ENCODE peak calls at places on chromosome 15, in seven cellular contexts. One of them, this sample, is unnamed.

GRCh38 chr15:73928241-73928579 is 1.9 kb downstream of the LOXL1 start:
- DNase-seq in right atrium auricular region: no peak
- DNase-seq in HCT116: no peak
- DNase-seq in neuronal stem cell: no peak
- DNase-seq in neural progenitor cell: no peak
- DNase-seq in adrenal gland: no peak
- DNase-seq in Karpas-422: no peak
- DNase-seq in this sample: no peak

GRCh38 chr15:23642413-23643044 is 5.1 kb downstream of the MAGEL2 start:
- DNase-seq in right atrium auricular region: no peak
- DNase-seq in HCT116: peak; percentile 23
- DNase-seq in neuronal stem cell: peak; percentile 52
- DNase-seq in neural progenitor cell: peak; percentile 73
- DNase-seq in adrenal gland: peak; percentile 69
- DNase-seq in Karpas-422: peak; percentile 84
- DNase-seq in this sample: peak; percentile 69

GRCh38 chr15:49865925-49866757 is 245.3 kb downstream of the DTWD1 start:
- DNase-seq in right atrium auricular region: no peak
- DNase-seq in HCT116: no peak
- DNase-seq in neuronal stem cell: no peak
- DNase-seq in neural progenitor cell: no peak
- DNase-seq in adrenal gland: no peak
- DNase-seq in Karpas-422: no peak
- DNase-seq in this sample: no peak

GRCh38 chr15:52392008-52392687 is 96.5 kb upstream of the MYO5C start:
- DNase-seq in right atrium auricular region: no peak
- DNase-seq in HCT116: no peak
- DNase-seq in neuronal stem cell: no peak
- DNase-seq in neural progenitor cell: no peak
- DNase-seq in adrenal gland: no peak
- DNase-seq in Karpas-422: no peak
- DNase-seq in this sample: peak; percentile 23

GRCh38 chr15:88018865-88019626 is 237.5 kb downstream of the NTRK3 start:
- DNase-seq in right atrium auricular region: no peak
- DNase-seq in HCT116: no peak
- DNase-seq in neuronal stem cell: no peak
- DNase-seq in neural progenitor cell: no peak
- DNase-seq in adrenal gland: no peak
- DNase-seq in Karpas-422: no peak
- DNase-seq in this sample: no peak

GRCh38 chr15:53976844-53977392 is 1.3 kb upstream of the UNC13C start:
- DNase-seq in right atrium auricular region: no peak
- DNase-seq in HCT116: no peak
- DNase-seq in neuronal stem cell: peak; percentile 27
- DNase-seq in neural progenitor cell: peak; percentile 28
- DNase-seq in adrenal gland: no peak
- DNase-seq in Karpas-422: no peak
- DNase-seq in this sample: no peak

GRCh38 chr15:89728254-89728653 is 22.8 kb downstream of the MESP1 start:
- DNase-seq in right atrium auricular region: no peak
- DNase-seq in HCT116: no peak
- DNase-seq in neuronal stem cell: no peak
- DNase-seq in neural progenitor cell: no peak
- DNase-seq in adrenal gland: peak; percentile 15
- DNase-seq in Karpas-422: no peak
- DNase-seq in this sample: peak; percentile 66

GRCh38 chr15:43370310-43370974 is 401 bp downstream of the ZSCAN29 start:
- DNase-seq in right atrium auricular region: no peak
- DNase-seq in HCT116: no peak
- DNase-seq in neuronal stem cell: peak; percentile 37
- DNase-seq in neural progenitor cell: peak; percentile 80
- DNase-seq in adrenal gland: peak; percentile 14
- DNase-seq in Karpas-422: no peak
- DNase-seq in this sample: peak; percentile 30

GRCh38 chr15:34233614-34234013 is 8.8 kb downstream of the EMC4 start:
- DNase-seq in right atrium auricular region: no peak
- DNase-seq in HCT116: no peak
- DNase-seq in neuronal stem cell: no peak
- DNase-seq in neural progenitor cell: no peak
- DNase-seq in adrenal gland: no peak
- DNase-seq in Karpas-422: no peak
- DNase-seq in this sample: no peak

GRCh38 chr15:100350434-100351226 is 8.9 kb upstream of the ADAMTS17 start:
- DNase-seq in right atrium auricular region: peak; percentile 73
- DNase-seq in HCT116: no peak
- DNase-seq in neuronal stem cell: no peak
- DNase-seq in neural progenitor cell: no peak
- DNase-seq in adrenal gland: no peak
- DNase-seq in Karpas-422: no peak
- DNase-seq in this sample: peak; percentile 4

GRCh38 chr15:100349321-100349695 is 7.5 kb upstream of the ADAMTS17 start:
- DNase-seq in right atrium auricular region: no peak
- DNase-seq in HCT116: no peak
- DNase-seq in neuronal stem cell: no peak
- DNase-seq in neural progenitor cell: no peak
- DNase-seq in adrenal gland: no peak
- DNase-seq in Karpas-422: no peak
- DNase-seq in this sample: no peak

GRCh38 chr15:100346866-100347512 is 5.2 kb upstream of the ADAMTS17 start:
- DNase-seq in right atrium auricular region: no peak
- DNase-seq in HCT116: no peak
- DNase-seq in neuronal stem cell: no peak
- DNase-seq in neural progenitor cell: no peak
- DNase-seq in adrenal gland: no peak
- DNase-seq in Karpas-422: no peak
- DNase-seq in this sample: no peak

GRCh38 chr15:100349696-100350433 is 8.1 kb upstream of the ADAMTS17 start:
- DNase-seq in right atrium auricular region: peak; percentile 97
- DNase-seq in HCT116: peak; percentile 70
- DNase-seq in neuronal stem cell: peak; percentile 85
- DNase-seq in neural progenitor cell: peak; percentile 89
- DNase-seq in adrenal gland: peak; percentile 94
- DNase-seq in Karpas-422: peak; percentile 95
- DNase-seq in this sample: peak; percentile 88

DNA sequence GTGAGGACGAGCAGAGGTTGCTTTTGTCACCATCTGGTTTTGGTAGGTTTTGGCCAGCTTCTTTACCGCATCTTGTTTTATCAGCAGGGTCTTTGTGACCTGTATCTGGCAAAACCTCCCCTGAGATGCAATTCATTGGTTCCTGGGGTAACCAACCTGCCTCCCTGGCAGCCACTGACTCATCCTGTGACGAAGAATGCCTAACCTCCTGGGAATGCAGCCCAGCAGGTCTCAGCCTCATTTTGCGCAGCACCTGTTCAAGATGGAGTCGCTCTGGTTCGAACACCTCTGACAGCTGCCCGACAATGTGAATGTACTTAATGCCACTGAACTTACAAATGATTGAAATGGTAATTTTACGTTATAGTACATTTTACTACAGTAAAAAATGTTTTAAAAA is 6.8 kb upstream of the ADAMTS17 start:
- DNase-seq in right atrium auricular region: no peak
- DNase-seq in HCT116: no peak
- DNase-seq in neuronal stem cell: no peak
- DNase-seq in neural progenitor cell: no peak
- DNase-seq in adrenal gland: no peak
- DNase-seq in Karpas-422: no peak
- DNase-seq in this sample: no peak
- H3K4me1 ChIP-seq in right atrium auricular region: peaks cover 15% of the 10 kb centered on the region
- H3K4me1 ChIP-seq in HCT116: peaks cover 19% of the 10 kb centered on the region
- H3K4me1 ChIP-seq in neuronal stem cell: peaks cover 3% of the 10 kb centered on the region
- H3K4me1 ChIP-seq in neural progenitor cell: no peaks in the 10 kb centered on the region
- H3K4me1 ChIP-seq in adrenal gland: no peaks in the 10 kb centered on the region
- H3K4me1 ChIP-seq in Karpas-422: peaks cover 3% of the 10 kb centered on the region
- H3K4me1 ChIP-seq in this sample: no peaks in the 10 kb centered on the region

DNA sequence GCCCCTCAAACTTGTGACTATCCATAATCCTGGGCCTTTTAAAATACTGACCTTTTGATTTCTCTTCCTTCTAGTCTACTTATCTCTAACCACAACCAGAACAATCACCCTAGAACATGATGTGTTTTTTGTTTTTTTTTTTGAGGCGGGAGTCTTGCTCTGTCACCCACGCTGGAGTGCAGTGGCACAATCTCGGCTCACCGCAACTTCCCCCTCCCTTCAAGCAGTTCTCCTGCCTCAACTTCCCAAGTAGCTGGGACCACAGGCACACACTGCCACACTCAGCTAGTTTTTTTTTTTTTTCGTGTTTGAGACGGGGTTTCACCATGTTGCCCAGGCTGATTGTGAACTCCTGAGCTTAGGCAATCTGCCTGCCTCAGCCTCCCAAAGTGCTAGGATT is 25.1 kb downstream of the VPS39 start:
- DNase-seq in right atrium auricular region: no peak
- DNase-seq in HCT116: no peak
- DNase-seq in neuronal stem cell: no peak
- DNase-seq in neural progenitor cell: no peak
- DNase-seq in adrenal gland: no peak
- DNase-seq in Karpas-422: no peak
- DNase-seq in this sample: no peak
- H3K4me3 ChIP-seq in right atrium auricular region: no peak overlapping the region
- H3K4me3 ChIP-seq in HCT116: no peak overlapping the region
- H3K4me3 ChIP-seq in neuronal stem cell: no peak overlapping the region
- H3K4me3 ChIP-seq in neural progenitor cell: no peak overlapping the region
- H3K4me3 ChIP-seq in adrenal gland: no peak overlapping the region
- H3K4me3 ChIP-seq in Karpas-422: no peak overlapping the region
- H3K4me3 ChIP-seq in this sample: no peak overlapping the region

GRCh38 chr15:70095387-70096214 is 2.1 kb downstream of the TLE3 start:
- DNase-seq in right atrium auricular region: no peak
- DNase-seq in HCT116: no peak
- DNase-seq in neuronal stem cell: no peak
- DNase-seq in neural progenitor cell: peak; percentile 86
- DNase-seq in adrenal gland: no peak
- DNase-seq in Karpas-422: peak; percentile 77
- DNase-seq in this sample: peak; percentile 29

GRCh38 chr15:70093070-70093469 is 4.6 kb downstream of the TLE3 start:
- DNase-seq in right atrium auricular region: no peak
- DNase-seq in HCT116: no peak
- DNase-seq in neuronal stem cell: no peak
- DNase-seq in neural progenitor cell: no peak
- DNase-seq in adrenal gland: no peak
- DNase-seq in Karpas-422: no peak
- DNase-seq in this sample: peak; percentile 75

GRCh38 chr15:70096215-70096974 is 1.3 kb downstream of the TLE3 start:
- DNase-seq in right atrium auricular region: no peak
- DNase-seq in HCT116: no peak
- DNase-seq in neuronal stem cell: peak; percentile 76
- DNase-seq in neural progenitor cell: no peak
- DNase-seq in adrenal gland: peak; percentile 26
- DNase-seq in Karpas-422: peak; percentile 69
- DNase-seq in this sample: peak; percentile 79

GRCh38 chr15:70093481-70094309 is 4.0 kb downstream of the TLE3 start:
- DNase-seq in right atrium auricular region: no peak
- DNase-seq in HCT116: no peak
- DNase-seq in neuronal stem cell: no peak
- DNase-seq in neural progenitor cell: no peak
- DNase-seq in adrenal gland: no peak
- DNase-seq in Karpas-422: no peak
- DNase-seq in this sample: no peak

GRCh38 chr15:70094690-70095311 is 2.9 kb downstream of the TLE3 start:
- DNase-seq in right atrium auricular region: no peak
- DNase-seq in HCT116: no peak
- DNase-seq in neuronal stem cell: no peak
- DNase-seq in neural progenitor cell: no peak
- DNase-seq in adrenal gland: no peak
- DNase-seq in Karpas-422: no peak
- DNase-seq in this sample: peak; percentile 32
- H3K4me1 ChIP-seq in right atrium auricular region: peaks cover 77% of the 10 kb centered on the region
- H3K4me1 ChIP-seq in HCT116: peaks cover 26% of the 10 kb centered on the region
- H3K4me1 ChIP-seq in neuronal stem cell: peaks cover 25% of the 10 kb centered on the region
- H3K4me1 ChIP-seq in neural progenitor cell: peaks cover 49% of the 10 kb centered on the region
- H3K4me1 ChIP-seq in adrenal gland: peaks cover 21% of the 10 kb centered on the region
- H3K4me1 ChIP-seq in Karpas-422: peaks cover 42% of the 10 kb centered on the region
- H3K4me1 ChIP-seq in this sample: peaks cover 53% of the 10 kb centered on the region

GRCh38 chr15:51269496-51269895 is 68.9 kb downstream of the CYP19A1 start:
- DNase-seq in right atrium auricular region: no peak
- DNase-seq in HCT116: no peak
- DNase-seq in neuronal stem cell: no peak
- DNase-seq in neural progenitor cell: no peak
- DNase-seq in adrenal gland: no peak
- DNase-seq in Karpas-422: no peak
- DNase-seq in this sample: no peak

GRCh38 chr15:51266548-51266947 is 71.8 kb downstream of the CYP19A1 start:
- DNase-seq in right atrium auricular region: no peak
- DNase-seq in HCT116: no peak
- DNase-seq in neuronal stem cell: no peak
- DNase-seq in neural progenitor cell: peak; percentile 13
- DNase-seq in adrenal gland: no peak
- DNase-seq in Karpas-422: no peak
- DNase-seq in this sample: no peak

GRCh38 chr15:51267714-51268105 is 70.7 kb downstream of the CYP19A1 start:
- DNase-seq in right atrium auricular region: no peak
- DNase-seq in HCT116: no peak
- DNase-seq in neuronal stem cell: no peak
- DNase-seq in neural progenitor cell: peak; percentile 37
- DNase-seq in adrenal gland: peak; percentile 14
- DNase-seq in Karpas-422: no peak
- DNase-seq in this sample: peak; percentile 29

GRCh38 chr15:51265037-51265555 is 73.3 kb downstream of the CYP19A1 start:
- DNase-seq in right atrium auricular region: no peak
- DNase-seq in HCT116: no peak
- DNase-seq in neuronal stem cell: no peak
- DNase-seq in neural progenitor cell: no peak
- DNase-seq in adrenal gland: no peak
- DNase-seq in Karpas-422: no peak
- DNase-seq in this sample: no peak

DNA sequence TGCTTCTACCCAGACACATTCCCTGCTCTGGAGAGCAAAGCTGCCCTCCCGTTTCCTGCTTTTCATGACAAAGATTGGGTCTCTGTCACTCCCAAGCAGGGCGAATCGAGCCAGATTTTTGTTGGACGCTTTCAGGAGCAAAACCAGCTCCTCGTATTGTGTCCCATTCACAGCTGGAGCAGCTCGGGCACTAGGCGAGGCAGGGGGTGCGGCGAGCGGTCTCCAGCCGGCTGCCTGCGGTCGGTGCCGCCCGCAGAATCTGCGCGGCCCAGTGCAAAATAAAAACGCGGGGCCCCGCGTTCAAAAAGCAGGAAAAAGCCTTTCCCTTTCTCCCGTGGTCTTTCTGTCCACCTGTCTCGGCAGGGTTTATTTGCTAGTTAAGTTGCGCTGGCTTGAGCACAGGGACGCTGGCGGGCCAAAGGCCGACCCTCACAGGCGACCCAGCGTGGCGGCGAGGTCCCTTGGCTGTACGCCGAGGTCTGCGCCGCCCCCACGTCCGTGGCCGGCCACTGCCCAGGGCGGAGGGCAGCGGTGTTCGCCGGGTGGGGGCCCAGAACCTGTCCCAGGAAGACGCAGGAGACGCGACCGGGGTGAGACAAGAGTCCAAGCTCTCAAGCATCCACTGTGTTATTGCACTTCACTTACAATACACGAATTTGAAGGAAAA is 71.2 kb downstream of the CYP19A1 start:
- DNase-seq in right atrium auricular region: no peak
- DNase-seq in HCT116: no peak
- DNase-seq in neuronal stem cell: no peak
- DNase-seq in neural progenitor cell: peak; percentile 65
- DNase-seq in adrenal gland: no peak
- DNase-seq in Karpas-422: no peak
- DNase-seq in this sample: peak; percentile 9
- H3K4me3 ChIP-seq in right atrium auricular region: peak overlapping the region; percentile 47
- H3K4me3 ChIP-seq in HCT116: no peak overlapping the region
- H3K4me3 ChIP-seq in neuronal stem cell: peak overlapping the region; percentile 33
- H3K4me3 ChIP-seq in neural progenitor cell: peak overlapping the region; percentile 44
- H3K4me3 ChIP-seq in adrenal gland: peak overlapping the region; percentile 68
- H3K4me3 ChIP-seq in Karpas-422: no peak overlapping the region
- H3K4me3 ChIP-seq in this sample: peak overlapping the region; percentile 39

This sample was measured in A673.